ENCODE peak calls at places on chromosomes 13 and 19, in six cellular contexts. G is neural progenitor cell, Y is mesendoderm, A is astrocyte, B is SK-N-SH, P is IMR-90. K is an unnamed sample.

GRCh38 chr19:33273881-33274662 is 28.3 kb downstream of the CEBPA start:
- DNase-seq in G (no peak), B (no peak), P (peak; percentile 84), Y (no peak), A (peak; percentile 87), K (no peak)

GRCh38 chr13:111855786-111856185 is 211.2 kb upstream of the SOX1 start:
- DNase-seq in A (no peak), P (no peak), B (no peak), G (no peak), Y (no peak), K (no peak)

GRCh38 chr19:8367327-8368001 is 3.5 kb downstream of the ANGPTL4 start:
- DNase-seq in A (peak; percentile 89), G (peak; percentile 68), B (peak; percentile 95), Y (peak; percentile 85), P (peak; percentile 98), K (peak; percentile 33)

GRCh38 chr13:22325761-22326160 is 654.9 kb downstream of the FGF9 start:
- DNase-seq in G (no peak), Y (peak; percentile 40), P (no peak), A (no peak), B (no peak), K (no peak)

GRCh38 chr13:84131249-84131648 is 249.0 kb upstream of the SLITRK1 start:
- DNase-seq in B (no peak), G (no peak), P (no peak), A (no peak), Y (no peak), K (no peak)

GRCh38 chr19:53102701-53103140 is 501 bp downstream of the ZNF160 start:
- DNase-seq in G (peak; percentile 61), P (peak; percentile 31), Y (peak; percentile 36), A (peak; percentile 10), B (peak; percentile 69), K (no peak)

GRCh38 chr19:56119585-56119978 is 1.5 kb downstream of the ZNF787 start:
- DNase-seq in Y (no peak), G (no peak), B (peak; percentile 61), A (no peak), P (peak; percentile 44), K (no peak)

GRCh38 chr19:18208098-18208951 is 4.5 kb upstream of the RAB3A start:
- DNase-seq in B (peak; percentile 88), Y (no peak), G (peak; percentile 57), P (peak; percentile 94), A (peak; percentile 55), K (no peak)

GRCh38 chr13:95378603-95379002 is 77.4 kb upstream of the ABCC4 start:
- DNase-seq in G (no peak), A (no peak), Y (no peak), B (no peak), P (no peak), K (no peak)

DNA sequence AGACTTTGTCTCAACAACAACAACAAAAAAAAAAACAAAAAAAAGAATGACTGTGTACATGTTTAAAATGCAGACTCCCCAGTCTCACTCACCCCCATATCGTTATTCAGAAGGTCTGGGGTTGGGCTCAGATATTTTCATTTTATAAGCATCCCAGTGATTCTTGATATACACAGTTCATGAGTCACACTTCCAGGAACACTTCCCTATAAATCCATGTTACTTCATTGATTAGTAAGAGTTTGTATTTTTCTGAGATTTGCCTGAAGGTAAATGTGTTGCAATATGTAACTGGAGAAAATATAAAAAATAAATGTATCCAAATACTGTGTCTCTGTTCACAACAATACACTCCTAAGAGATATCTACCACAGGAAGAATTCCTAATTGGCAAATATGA is 6.7 kb upstream of the PDX1 start:
- DNase-seq in Y (no peak), G (no peak), P (no peak), A (no peak), B (no peak), K (no peak)
- H3K9ac ChIP-seq in Y (no peak overlapping the region), G (no peak overlapping the region), P (no peak overlapping the region), A (no peak overlapping the region), B (no peak overlapping the region), K (no peak overlapping the region)

GRCh38 chr13:104327217-104327616 is 1261.0 kb upstream of the SLC10A2 start:
- DNase-seq in P (no peak), B (no peak), A (peak; percentile 19), Y (no peak), G (no peak), K (no peak)
- H3K9ac ChIP-seq in P (no peak overlapping the region), B (no peak overlapping the region), A (no peak overlapping the region), Y (no peak overlapping the region), G (no peak overlapping the region), K (no peak overlapping the region)

GRCh38 chr19:6588508-6589345 is 2.2 kb downstream of the CD70 start:
- DNase-seq in A (no peak), G (peak; percentile 24), B (no peak), P (no peak), Y (no peak), K (no peak)
- H3K9ac ChIP-seq in A (no peak overlapping the region), G (no peak overlapping the region), B (peak overlapping the region; percentile 67), P (no peak overlapping the region), Y (no peak overlapping the region), K (no peak overlapping the region)

GRCh38 chr13:40148742-40149141 is 493.3 kb downstream of the COG6 start:
- DNase-seq in Y (no peak), G (no peak), B (no peak), A (no peak), P (no peak), K (no peak)

GRCh38 chr13:40148103-40148502 is 492.6 kb downstream of the COG6 start:
- DNase-seq in B (no peak), A (no peak), Y (no peak), G (no peak), P (no peak), K (no peak)

GRCh38 chr13:40146586-40147240 is 491.3 kb downstream of the COG6 start:
- DNase-seq in A (no peak), Y (no peak), B (peak; percentile 21), G (no peak), P (no peak), K (no peak)

GRCh38 chr13:40152145-40152544 is 496.7 kb downstream of the COG6 start:
- DNase-seq in P (peak; percentile 49), G (no peak), A (peak; percentile 75), B (no peak), Y (no peak), K (no peak)

GRCh38 chr13:40149611-40150283 is 494.3 kb downstream of the COG6 start:
- DNase-seq in A (peak; percentile 89), Y (no peak), P (peak; percentile 53), G (no peak), B (no peak), K (no peak)
- H3K9ac ChIP-seq in A (no peak overlapping the region), Y (no peak overlapping the region), P (no peak overlapping the region), G (no peak overlapping the region), B (no peak overlapping the region), K (no peak overlapping the region)

GRCh38 chr19:38451036-38451435 is 17.5 kb downstream of the RYR1 start:
- DNase-seq in P (no peak), Y (no peak), B (no peak), G (no peak), A (no peak), K (no peak)
- H3K9ac ChIP-seq in P (no peak overlapping the region), Y (no peak overlapping the region), B (no peak overlapping the region), G (no peak overlapping the region), A (no peak overlapping the region), K (no peak overlapping the region)

DNA sequence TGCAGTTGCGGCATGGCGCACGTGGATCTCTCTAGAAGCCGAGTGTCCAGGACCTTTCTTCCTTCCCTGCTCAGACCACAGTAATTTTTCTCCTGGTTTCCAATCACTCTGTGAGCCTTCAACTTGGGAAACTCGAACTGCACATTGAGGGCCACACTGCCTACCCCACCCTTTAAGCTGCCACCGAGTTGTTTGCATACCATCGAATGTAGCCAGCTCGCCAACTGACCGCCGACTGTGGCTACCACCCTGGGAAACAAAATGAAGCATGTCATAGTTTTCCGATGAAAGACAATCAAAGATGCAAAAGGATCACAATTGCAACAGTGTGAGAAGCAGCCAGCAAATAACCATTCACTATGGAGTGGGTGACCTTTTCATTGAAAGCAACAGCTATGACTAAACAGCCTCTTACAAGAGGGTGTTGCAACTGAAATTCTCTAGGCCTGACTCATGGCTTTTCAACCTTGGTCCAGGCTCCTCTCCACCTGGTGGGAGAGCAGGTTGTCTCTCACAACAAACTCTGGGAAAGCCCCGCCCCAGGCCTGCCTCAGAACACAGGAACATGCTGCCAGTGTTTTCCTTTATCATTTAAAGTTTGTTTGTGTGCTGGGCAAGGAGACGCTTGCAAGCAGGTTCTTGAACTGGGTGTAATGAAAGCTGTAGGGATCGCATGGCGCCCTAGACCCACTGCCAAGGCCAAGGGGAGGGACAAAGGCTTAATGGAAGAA is 141.7 kb upstream of the SERP2 start:
- DNase-seq in P (peak; percentile 96), Y (peak; percentile 97), B (no peak), G (no peak), A (peak; percentile 96), K (peak; percentile 9)
- H3K9ac ChIP-seq in P (no peak overlapping the region), Y (no peak overlapping the region), B (no peak overlapping the region), G (no peak overlapping the region), A (peak overlapping the region; percentile 38), K (no peak overlapping the region)

DNA sequence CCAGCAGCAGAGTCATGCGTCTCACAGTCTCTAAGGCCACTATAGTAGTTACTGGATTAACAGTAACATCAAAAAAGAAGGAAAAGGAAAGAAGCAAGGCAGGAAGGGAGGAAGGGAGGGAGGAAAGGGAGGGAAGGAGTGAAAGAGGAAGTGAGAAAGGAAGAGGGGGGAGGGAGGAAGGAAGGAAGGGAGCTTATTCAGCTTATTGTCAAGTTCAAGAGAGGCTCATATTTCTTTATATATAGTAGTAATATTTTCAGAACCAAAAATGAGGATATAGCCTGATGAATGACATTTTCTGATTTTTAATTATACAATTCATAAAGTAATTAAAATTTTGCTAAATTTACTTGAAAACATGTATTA is 17.7 kb upstream of the RUBCNL start:
- DNase-seq in G (no peak), P (no peak), A (no peak), Y (no peak), B (no peak), K (no peak)
- H3K9ac ChIP-seq in G (no peak overlapping the region), P (no peak overlapping the region), A (no peak overlapping the region), Y (no peak overlapping the region), B (no peak overlapping the region), K (no peak overlapping the region)

K was measured in neuronal stem cell.